ENCODE peak calls at places on chromosomes 16 and 17, in nine cellular contexts. One of them, this sample, is unnamed.

GRCh38 chr17:74527081-74527480 is 4.2 kb downstream of the CD300LB start:
- DNase-seq in stomach: no peak
- DNase-seq in nephron progenitor cell: no peak
- DNase-seq in AML-193: no peak
- DNase-seq in NCI-H1092: no peak
- DNase-seq in OCI-LY7: no peak
- DNase-seq in activated T-helper 1 cell treated with anti-CD3 and anti-CD28 coated beads, Interleukin-2, amount 50 U/mL, for 16 hours: no peak
- DNase-seq in heart left ventricle: no peak
- DNase-seq in NCI-H1105 treated with DMSO at 0.1 percent for 48 hours: no peak
- DNase-seq in this sample: no peak

GRCh38 chr16:354971-355441 is 2.5 kb upstream of the AXIN1 start:
- DNase-seq in stomach: no peak
- DNase-seq in nephron progenitor cell: no peak
- DNase-seq in AML-193: no peak
- DNase-seq in NCI-H1092: no peak
- DNase-seq in OCI-LY7: no peak
- DNase-seq in activated T-helper 1 cell treated with anti-CD3 and anti-CD28 coated beads, Interleukin-2, amount 50 U/mL, for 16 hours: no peak
- DNase-seq in heart left ventricle: no peak
- DNase-seq in NCI-H1105 treated with DMSO at 0.1 percent for 48 hours: no peak
- DNase-seq in this sample: no peak

GRCh38 chr16:12613131-12613991 is 190.3 kb downstream of the CPPED1 start:
- DNase-seq in stomach: no peak
- DNase-seq in nephron progenitor cell: no peak
- DNase-seq in AML-193: no peak
- DNase-seq in NCI-H1092: no peak
- DNase-seq in OCI-LY7: no peak
- DNase-seq in activated T-helper 1 cell treated with anti-CD3 and anti-CD28 coated beads, Interleukin-2, amount 50 U/mL, for 16 hours: no peak
- DNase-seq in heart left ventricle: no peak
- DNase-seq in NCI-H1105 treated with DMSO at 0.1 percent for 48 hours: no peak
- DNase-seq in this sample: peak; percentile 74

GRCh38 chr17:27502526-27503324 is 46.5 kb downstream of the KSR1 start:
- DNase-seq in stomach: no peak
- DNase-seq in nephron progenitor cell: no peak
- DNase-seq in AML-193: no peak
- DNase-seq in NCI-H1092: no peak
- DNase-seq in OCI-LY7: no peak
- DNase-seq in activated T-helper 1 cell treated with anti-CD3 and anti-CD28 coated beads, Interleukin-2, amount 50 U/mL, for 16 hours: no peak
- DNase-seq in heart left ventricle: peak; percentile 31
- DNase-seq in NCI-H1105 treated with DMSO at 0.1 percent for 48 hours: no peak
- DNase-seq in this sample: no peak

GRCh38 chr16:85200471-85201278 is 88.4 kb upstream of the CIBAR2 start:
- DNase-seq in stomach: no peak
- DNase-seq in nephron progenitor cell: no peak
- DNase-seq in AML-193: no peak
- DNase-seq in NCI-H1092: no peak
- DNase-seq in OCI-LY7: no peak
- DNase-seq in activated T-helper 1 cell treated with anti-CD3 and anti-CD28 coated beads, Interleukin-2, amount 50 U/mL, for 16 hours: no peak
- DNase-seq in heart left ventricle: no peak
- DNase-seq in NCI-H1105 treated with DMSO at 0.1 percent for 48 hours: no peak
- DNase-seq in this sample: no peak

GRCh38 chr17:39064814-39065213 is 86.6 kb downstream of the PLXDC1 start:
- DNase-seq in stomach: no peak
- DNase-seq in nephron progenitor cell: no peak
- DNase-seq in AML-193: no peak
- DNase-seq in NCI-H1092: no peak
- DNase-seq in OCI-LY7: no peak
- DNase-seq in activated T-helper 1 cell treated with anti-CD3 and anti-CD28 coated beads, Interleukin-2, amount 50 U/mL, for 16 hours: no peak
- DNase-seq in heart left ventricle: no peak
- DNase-seq in NCI-H1105 treated with DMSO at 0.1 percent for 48 hours: no peak
- DNase-seq in this sample: no peak

GRCh38 chr17:17859909-17860760 is 23.3 kb upstream of the SREBF1 start:
- DNase-seq in stomach: peak; percentile 81
- DNase-seq in nephron progenitor cell: peak; percentile 74
- DNase-seq in AML-193: peak; percentile 11
- DNase-seq in NCI-H1092: no peak
- DNase-seq in OCI-LY7: peak; percentile 73
- DNase-seq in activated T-helper 1 cell treated with anti-CD3 and anti-CD28 coated beads, Interleukin-2, amount 50 U/mL, for 16 hours: peak; percentile 32
- DNase-seq in heart left ventricle: peak; percentile 79
- DNase-seq in NCI-H1105 treated with DMSO at 0.1 percent for 48 hours: peak; percentile 69
- DNase-seq in this sample: no peak

GRCh38 chr17:8122391-8122922 is 1.4 kb downstream of the HES7 start:
- DNase-seq in stomach: no peak
- DNase-seq in nephron progenitor cell: peak; percentile 47
- DNase-seq in AML-193: no peak
- DNase-seq in NCI-H1092: no peak
- DNase-seq in OCI-LY7: no peak
- DNase-seq in activated T-helper 1 cell treated with anti-CD3 and anti-CD28 coated beads, Interleukin-2, amount 50 U/mL, for 16 hours: no peak
- DNase-seq in heart left ventricle: no peak
- DNase-seq in NCI-H1105 treated with DMSO at 0.1 percent for 48 hours: peak; percentile 13
- DNase-seq in this sample: no peak

GRCh38 chr17:57735707-57736106 is 9.4 kb downstream of the CCDC182 start:
- DNase-seq in stomach: no peak
- DNase-seq in nephron progenitor cell: no peak
- DNase-seq in AML-193: no peak
- DNase-seq in NCI-H1092: no peak
- DNase-seq in OCI-LY7: peak; percentile 64
- DNase-seq in activated T-helper 1 cell treated with anti-CD3 and anti-CD28 coated beads, Interleukin-2, amount 50 U/mL, for 16 hours: no peak
- DNase-seq in heart left ventricle: no peak
- DNase-seq in NCI-H1105 treated with DMSO at 0.1 percent for 48 hours: peak; percentile 47
- DNase-seq in this sample: no peak

GRCh38 chr17:37182786-37183185 is 193.0 kb upstream of the C17orf78 start:
- DNase-seq in stomach: no peak
- DNase-seq in nephron progenitor cell: no peak
- DNase-seq in AML-193: no peak
- DNase-seq in NCI-H1092: no peak
- DNase-seq in OCI-LY7: no peak
- DNase-seq in activated T-helper 1 cell treated with anti-CD3 and anti-CD28 coated beads, Interleukin-2, amount 50 U/mL, for 16 hours: no peak
- DNase-seq in heart left ventricle: no peak
- DNase-seq in NCI-H1105 treated with DMSO at 0.1 percent for 48 hours: no peak
- DNase-seq in this sample: no peak

GRCh38 chr16:11501583-11502138 is 85.1 kb downstream of the LITAF start:
- DNase-seq in stomach: no peak
- DNase-seq in nephron progenitor cell: no peak
- DNase-seq in AML-193: no peak
- DNase-seq in NCI-H1092: no peak
- DNase-seq in OCI-LY7: no peak
- DNase-seq in activated T-helper 1 cell treated with anti-CD3 and anti-CD28 coated beads, Interleukin-2, amount 50 U/mL, for 16 hours: no peak
- DNase-seq in heart left ventricle: no peak
- DNase-seq in NCI-H1105 treated with DMSO at 0.1 percent for 48 hours: no peak
- DNase-seq in this sample: no peak

GRCh38 chr16:85316321-85316919 is 204.1 kb upstream of the CIBAR2 start:
- DNase-seq in stomach: peak; percentile 76
- DNase-seq in nephron progenitor cell: peak; percentile 85
- DNase-seq in AML-193: peak; percentile 13
- DNase-seq in NCI-H1092: peak; percentile 72
- DNase-seq in OCI-LY7: peak; percentile 73
- DNase-seq in activated T-helper 1 cell treated with anti-CD3 and anti-CD28 coated beads, Interleukin-2, amount 50 U/mL, for 16 hours: no peak
- DNase-seq in heart left ventricle: peak; percentile 58
- DNase-seq in NCI-H1105 treated with DMSO at 0.1 percent for 48 hours: peak; percentile 30
- DNase-seq in this sample: no peak

GRCh38 chr17:48997103-48997826 is at the start of gene IGF2BP1:
- DNase-seq in stomach: no peak
- DNase-seq in nephron progenitor cell: peak; percentile 75
- DNase-seq in AML-193: no peak
- DNase-seq in NCI-H1092: no peak
- DNase-seq in OCI-LY7: peak; percentile 70
- DNase-seq in activated T-helper 1 cell treated with anti-CD3 and anti-CD28 coated beads, Interleukin-2, amount 50 U/mL, for 16 hours: no peak
- DNase-seq in heart left ventricle: no peak
- DNase-seq in NCI-H1105 treated with DMSO at 0.1 percent for 48 hours: peak; percentile 18
- DNase-seq in this sample: no peak

GRCh38 chr17:43839670-43840101 is 6.7 kb upstream of the MPP3 start:
- DNase-seq in stomach: peak; percentile 74
- DNase-seq in nephron progenitor cell: no peak
- DNase-seq in AML-193: no peak
- DNase-seq in NCI-H1092: peak; percentile 81
- DNase-seq in OCI-LY7: no peak
- DNase-seq in activated T-helper 1 cell treated with anti-CD3 and anti-CD28 coated beads, Interleukin-2, amount 50 U/mL, for 16 hours: no peak
- DNase-seq in heart left ventricle: no peak
- DNase-seq in NCI-H1105 treated with DMSO at 0.1 percent for 48 hours: peak; percentile 91
- DNase-seq in this sample: no peak

GRCh38 chr17:11747441-11747840 is 149.2 kb downstream of the DNAH9 start:
- DNase-seq in stomach: no peak
- DNase-seq in nephron progenitor cell: no peak
- DNase-seq in AML-193: no peak
- DNase-seq in NCI-H1092: no peak
- DNase-seq in OCI-LY7: no peak
- DNase-seq in activated T-helper 1 cell treated with anti-CD3 and anti-CD28 coated beads, Interleukin-2, amount 50 U/mL, for 16 hours: no peak
- DNase-seq in heart left ventricle: no peak
- DNase-seq in NCI-H1105 treated with DMSO at 0.1 percent for 48 hours: no peak
- DNase-seq in this sample: no peak

GRCh38 chr17:19724501-19725420 is 8.4 kb upstream of the SLC47A2 start:
- DNase-seq in stomach: peak; percentile 70
- DNase-seq in nephron progenitor cell: no peak
- DNase-seq in AML-193: no peak
- DNase-seq in NCI-H1092: no peak
- DNase-seq in OCI-LY7: no peak
- DNase-seq in activated T-helper 1 cell treated with anti-CD3 and anti-CD28 coated beads, Interleukin-2, amount 50 U/mL, for 16 hours: peak; percentile 11
- DNase-seq in heart left ventricle: peak; percentile 62
- DNase-seq in NCI-H1105 treated with DMSO at 0.1 percent for 48 hours: no peak
- DNase-seq in this sample: no peak

GRCh38 chr16:64870859-64871258 is 251.0 kb downstream of the CDH11 start:
- DNase-seq in stomach: no peak
- DNase-seq in nephron progenitor cell: no peak
- DNase-seq in AML-193: no peak
- DNase-seq in NCI-H1092: no peak
- DNase-seq in OCI-LY7: no peak
- DNase-seq in activated T-helper 1 cell treated with anti-CD3 and anti-CD28 coated beads, Interleukin-2, amount 50 U/mL, for 16 hours: no peak
- DNase-seq in heart left ventricle: no peak
- DNase-seq in NCI-H1105 treated with DMSO at 0.1 percent for 48 hours: no peak
- DNase-seq in this sample: no peak

GRCh38 chr16:85430523-85431381 is 182.4 kb upstream of the GSE1 start:
- DNase-seq in stomach: no peak
- DNase-seq in nephron progenitor cell: peak; percentile 8
- DNase-seq in AML-193: no peak
- DNase-seq in NCI-H1092: no peak
- DNase-seq in OCI-LY7: no peak
- DNase-seq in activated T-helper 1 cell treated with anti-CD3 and anti-CD28 coated beads, Interleukin-2, amount 50 U/mL, for 16 hours: no peak
- DNase-seq in heart left ventricle: peak; percentile 17
- DNase-seq in NCI-H1105 treated with DMSO at 0.1 percent for 48 hours: no peak
- DNase-seq in this sample: no peak